ENCODE peak calls at places on chromosomes 3 and 15, in five cellular contexts. O, B, C, E and A are unnamed samples.

GRCh38 chr15:63156086-63156707 is 1.1 kb downstream of the RPS27L start:
- DNase-seq in O (no peak), C (peak; percentile 16), B (no peak), E (no peak), A (peak; percentile 19)

GRCh38 chr15:85073556-85074194 is 92.0 kb downstream of the PDE8A start:
- DNase-seq in C (peak; percentile 30), E (peak; percentile 78), B (peak; percentile 57), O (no peak), A (peak; percentile 47)

GRCh38 chr3:172515130-172515918 is 7.9 kb downstream of the TNFSF10 start:
- DNase-seq in O (no peak), C (no peak), B (no peak), E (no peak), A (no peak)

GRCh38 chr3:195035345-195036202 is 235.4 kb downstream of the XXYLT1 start:
- DNase-seq in C (no peak), O (no peak), B (no peak), E (no peak), A (no peak)

GRCh38 chr15:79736435-79737000 is 160.3 kb downstream of the MTHFS start:
- DNase-seq in B (no peak), O (no peak), C (no peak), E (peak; percentile 5), A (no peak)

GRCh38 chr3:178465260-178466180 is 70.7 kb upstream of the KCNMB2 start:
- DNase-seq in E (no peak), O (no peak), C (no peak), B (no peak), A (no peak)

GRCh38 chr3:142844339-142844977 is 44.4 kb downstream of the PCOLCE2 start:
- DNase-seq in B (peak; percentile 35), E (peak; percentile 81), O (no peak), C (peak; percentile 71), A (peak; percentile 61)

GRCh38 chr15:40843885-40844542 is at the start of gene SPINT1:
- DNase-seq in B (peak; percentile 61), C (no peak), E (peak; percentile 87), O (peak; percentile 79), A (no peak)

GRCh38 chr15:101201411-101202174 is 50.3 kb downstream of the CHSY1 start:
- DNase-seq in E (peak; percentile 93), C (peak; percentile 99), B (no peak), O (peak; percentile 97), A (peak; percentile 98)

GRCh38 chr3:15500107-15500724 is 21.3 kb downstream of the COLQ start:
- DNase-seq in E (no peak), O (no peak), C (peak; percentile 20), B (peak; percentile 40), A (no peak)

GRCh38 chr3:49417516-49418120 is 4.7 kb downstream of the AMT start:
- DNase-seq in B (no peak), E (no peak), C (no peak), O (no peak), A (no peak)

GRCh38 chr3:55486857-55487375 is at the start of gene WNT5A:
- DNase-seq in C (peak; percentile 35), E (peak; percentile 39), B (no peak), O (no peak), A (peak; percentile 54)

GRCh38 chr3:108391917-108392585 is 95.7 kb downstream of the HHLA2 start:
- DNase-seq in E (peak; percentile 17), B (no peak), C (peak; percentile 73), O (no peak), A (no peak)

GRCh38 chr3:71301001-71301400 is 282.5 kb downstream of the FOXP1 start:
- DNase-seq in B (no peak), O (no peak), E (no peak), C (no peak), A (no peak)